ENCODE peak calls at places on chromosomes 3 and 15, in six cellular contexts. One of them, this sample, is unnamed.

GRCh38 chr3:122754867-122755835 is 38.5 kb downstream of the HSPBAP1 start:
- DNase-seq in WTC11: no peak
- DNase-seq in CD4-positive, alpha-beta T cell: no peak
- DNase-seq in heart left ventricle: no peak
- DNase-seq in EL: peak
- DNase-seq in dermis microvascular lymphatic vessel endothelial cell: peak
- DNase-seq in this sample: no peak

GRCh38 chr3:172100482-172100881 is 61.1 kb downstream of the FNDC3B start:
- DNase-seq in WTC11: no peak
- DNase-seq in dermis microvascular lymphatic vessel endothelial cell: no peak
- DNase-seq in CD4-positive, alpha-beta T cell: no peak
- DNase-seq in heart left ventricle: no peak
- DNase-seq in EL: no peak
- DNase-seq in this sample: no peak

GRCh38 chr3:141656771-141657170 is 81.3 kb upstream of the RNF7 start:
- DNase-seq in dermis microvascular lymphatic vessel endothelial cell: no peak
- DNase-seq in heart left ventricle: no peak
- DNase-seq in EL: peak
- DNase-seq in CD4-positive, alpha-beta T cell: no peak
- DNase-seq in WTC11: no peak
- DNase-seq in this sample: peak

GRCh38 chr3:160781429-160781828 is 25.4 kb downstream of the PPM1L start:
- DNase-seq in WTC11: no peak
- DNase-seq in heart left ventricle: no peak
- DNase-seq in EL: no peak
- DNase-seq in dermis microvascular lymphatic vessel endothelial cell: no peak
- DNase-seq in CD4-positive, alpha-beta T cell: no peak
- DNase-seq in this sample: no peak

GRCh38 chr3:52126036-52126435 is 28.2 kb downstream of the POC1A start:
- DNase-seq in WTC11: no peak
- DNase-seq in EL: no peak
- DNase-seq in CD4-positive, alpha-beta T cell: no peak
- DNase-seq in heart left ventricle: no peak
- DNase-seq in dermis microvascular lymphatic vessel endothelial cell: no peak
- DNase-seq in this sample: no peak

GRCh38 chr15:41797194-41797593 is 22.9 kb downstream of the MAPKBP1 start:
- DNase-seq in CD4-positive, alpha-beta T cell: no peak
- DNase-seq in WTC11: no peak
- DNase-seq in heart left ventricle: no peak
- DNase-seq in dermis microvascular lymphatic vessel endothelial cell: peak
- DNase-seq in EL: no peak
- DNase-seq in this sample: no peak

GRCh38 chr15:92807971-92808571 is 92.1 kb upstream of the CHD2 start:
- DNase-seq in dermis microvascular lymphatic vessel endothelial cell: peak
- DNase-seq in CD4-positive, alpha-beta T cell: no peak
- DNase-seq in WTC11: no peak
- DNase-seq in EL: no peak
- DNase-seq in heart left ventricle: no peak
- DNase-seq in this sample: no peak

GRCh38 chr3:119235151-119235550 is 5.5 kb downstream of the B4GALT4 start:
- DNase-seq in WTC11: no peak
- DNase-seq in CD4-positive, alpha-beta T cell: no peak
- DNase-seq in dermis microvascular lymphatic vessel endothelial cell: no peak
- DNase-seq in heart left ventricle: no peak
- DNase-seq in EL: peak
- DNase-seq in this sample: peak

GRCh38 chr3:14288833-14289451 is 110.3 kb downstream of the LSM3 start:
- DNase-seq in CD4-positive, alpha-beta T cell: no peak
- DNase-seq in EL: no peak
- DNase-seq in dermis microvascular lymphatic vessel endothelial cell: no peak
- DNase-seq in WTC11: no peak
- DNase-seq in heart left ventricle: no peak
- DNase-seq in this sample: no peak

This sample was measured in HS-5.